ENCODE peak calls at places on chromosomes 13 and 19, in nine cellular contexts. E is posterior vena cava, D is AG08395, B is T-helper 17 cell, S is PC-9, J is MM.1S, Q is NCI-H1092, R is pons, H is occipital lobe. F is an unnamed sample.

GRCh38 chr19:31718898-31719297 is 369.7 kb upstream of the TSHZ3 start:
- DNase-seq in R (no peak), H (no peak), J (no peak), Q (no peak), D (no peak), B (no peak), S (no peak), E (no peak), F (no peak)

GRCh38 chr13:97879646-97880297 is 73.7 kb upstream of the IPO5 start:
- DNase-seq in J (no peak), S (peak), Q (no peak), R (no peak), B (no peak), H (no peak), E (no peak), D (peak), F (no peak)

GRCh38 chr13:24106429-24106828 is 54.1 kb upstream of the SPATA13 start:
- DNase-seq in D (no peak), H (peak), R (peak), Q (no peak), B (no peak), S (no peak), J (no peak), E (no peak), F (no peak)

GRCh38 chr13:48158915-48159314 is 64.0 kb upstream of the MED4 start:
- DNase-seq in Q (no peak), R (no peak), J (no peak), E (no peak), D (no peak), S (no peak), B (no peak), H (no peak), F (no peak)

GRCh38 chr13:113207890-113208423 is 512 bp downstream of the PCID2 start:
- DNase-seq in E (peak), J (peak), D (peak), R (no peak), B (no peak), Q (no peak), S (peak), H (no peak), F (no peak)

GRCh38 chr19:38733493-38734175 is 10.6 kb downstream of the CAPN12 start:
- DNase-seq in D (no peak), Q (no peak), R (no peak), J (no peak), E (peak), S (no peak), B (no peak), H (no peak), F (peak)

GRCh38 chr19:17103177-17103576 is 27.6 kb downstream of the MYO9B start:
- DNase-seq in B (no peak), Q (no peak), E (no peak), R (no peak), S (peak), J (no peak), H (no peak), D (no peak), F (no peak)

GRCh38 chr13:97259787-97260641 is 37.9 kb downstream of the MBNL2 start:
- DNase-seq in J (no peak), B (no peak), S (peak), R (no peak), Q (no peak), E (no peak), H (no peak), D (no peak), F (no peak)

GRCh38 chr19:925912-926594 is at the start of gene ARID3A:
- DNase-seq in H (no peak), J (no peak), E (no peak), B (peak), R (no peak), D (peak), S (no peak), Q (no peak), F (peak)

GRCh38 chr13:49533586-49534269 is 38.0 kb downstream of the PHF11 start:
- DNase-seq in H (no peak), D (no peak), J (no peak), B (no peak), Q (no peak), R (no peak), E (no peak), S (no peak), F (no peak)

GRCh38 chr13:107854880-107855279 is 360.5 kb downstream of the LIG4 start:
- DNase-seq in B (no peak), Q (no peak), S (no peak), D (no peak), E (no peak), H (no peak), J (no peak), R (no peak), F (no peak)

GRCh38 chr13:30088312-30088855 is 219.0 kb downstream of the KATNAL1 start:
- DNase-seq in E (no peak), D (no peak), Q (no peak), S (no peak), B (no peak), R (no peak), H (no peak), J (no peak), F (no peak)

GRCh38 chr19:54558339-54558738 is 15.3 kb upstream of the LILRA2 start:
- DNase-seq in Q (no peak), R (no peak), D (no peak), S (no peak), H (no peak), J (no peak), B (no peak), E (peak), F (no peak)

GRCh38 chr19:29771708-29772415 is 39.9 kb upstream of the CCNE1 start:
- DNase-seq in R (peak), H (no peak), S (peak), E (no peak), J (peak), Q (peak), B (no peak), D (peak), F (no peak)

GRCh38 chr13:114167445-114167844 is 11.6 kb upstream of the CFAP97D2 start:
- DNase-seq in B (no peak), D (no peak), Q (no peak), S (no peak), J (no peak), R (peak), E (no peak), H (no peak), F (no peak)

GRCh38 chr19:47848871-47849473 is 10.1 kb upstream of the TPRX2 start:
- DNase-seq in Q (no peak), E (no peak), S (peak), B (no peak), R (no peak), H (no peak), D (no peak), J (no peak), F (no peak)

GRCh38 chr13:93708323-93709075 is 481.9 kb downstream of the GPC6 start:
- DNase-seq in Q (no peak), H (no peak), B (no peak), J (peak), D (no peak), S (no peak), R (no peak), E (no peak), F (no peak)

GRCh38 chr13:111398715-111399299 is 78.4 kb downstream of the TEX29 start:
- DNase-seq in E (no peak), H (no peak), Q (no peak), S (no peak), D (peak), J (no peak), R (no peak), B (no peak), F (no peak)

GRCh38 chr13:99559560-99559959 is 58.3 kb downstream of the TM9SF2 start:
- DNase-seq in R (no peak), Q (no peak), S (no peak), H (no peak), J (no peak), E (no peak), B (no peak), D (no peak), F (no peak)

GRCh38 chr19:16441661-16442071 is 30.1 kb downstream of the EPS15L1 start:
- DNase-seq in S (peak), B (no peak), Q (peak), H (no peak), R (no peak), E (no peak), J (no peak), D (no peak), F (no peak)

GRCh38 chr13:90868321-90868920 is 479.1 kb upstream of the MIR17HG start:
- DNase-seq in S (peak), B (no peak), D (peak), Q (peak), J (no peak), E (no peak), H (no peak), R (peak), F (no peak)

GRCh38 chr19:54178581-54179261 is 5.8 kb upstream of the TMC4 start:
- DNase-seq in S (no peak), E (peak), D (no peak), H (no peak), B (no peak), J (no peak), Q (no peak), R (no peak), F (peak)

GRCh38 chr19:10226376-10227214 is 4.5 kb downstream of the S1PR2 start:
- DNase-seq in Q (no peak), B (no peak), R (peak), J (no peak), E (peak), H (no peak), D (peak), S (no peak), F (peak)

GRCh38 chr13:114017028-114017630 is 43.3 kb upstream of the C13orf46 start:
- DNase-seq in H (no peak), Q (no peak), J (no peak), S (no peak), B (no peak), D (peak), R (no peak), E (no peak), F (no peak)

GRCh38 chr19:33473644-33474305 is 47.8 kb downstream of the PEPD start:
- DNase-seq in D (peak), R (no peak), Q (no peak), H (no peak), J (no peak), B (no peak), E (peak), S (no peak), F (no peak)

GRCh38 chr19:756232-756631 is 5.3 kb downstream of the MISP start:
- DNase-seq in S (no peak), Q (no peak), J (peak), B (no peak), D (peak), R (no peak), H (no peak), E (no peak), F (no peak)

GRCh38 chr19:34712606-34713261 is 21.3 kb upstream of the ZNF181 start:
- DNase-seq in H (no peak), D (peak), B (no peak), S (peak), J (peak), R (peak), Q (peak), E (no peak), F (no peak)

GRCh38 chr13:27979765-27980279 is 8.7 kb downstream of the URAD start:
- DNase-seq in H (no peak), R (no peak), J (no peak), E (peak), Q (no peak), S (no peak), D (no peak), B (no peak), F (no peak)

GRCh38 chr13:99896712-99897440 is 74.7 kb downstream of the ZIC5 start:
- DNase-seq in B (no peak), E (no peak), R (no peak), Q (no peak), S (no peak), J (no peak), H (no peak), D (no peak), F (no peak)

GRCh38 chr13:52112606-52113005 is 16.3 kb downstream of the NEK5 start:
- DNase-seq in R (no peak), D (no peak), B (no peak), S (no peak), J (no peak), E (no peak), Q (no peak), H (no peak), F (no peak)

F was measured in kidney.